ENCODE peak calls at places on chromosomes 6 and 20, in nine cellular contexts. Z, O, K, J, T, B, S, D and L are unnamed samples.

GRCh38 chr6:139925894-139926641 is 551.6 kb upstream of the CITED2 start:
- DNase-seq in S (peak; percentile 32), J (no peak), Z (peak; percentile 65), O (peak; percentile 98), T (no peak), K (peak; percentile 77), D (peak; percentile 70), B (no peak), L (peak; percentile 15)

GRCh38 chr6:130027948-130028347 is 9.6 kb downstream of the L3MBTL3 start:
- DNase-seq in D (no peak), J (no peak), B (no peak), S (no peak), Z (no peak), K (no peak), O (no peak), T (no peak), L (no peak)

GRCh38 chr6:158911746-158912158 is 88.2 kb downstream of the RSPH3 start:
- DNase-seq in Z (no peak), B (peak; percentile 72), O (no peak), J (no peak), D (no peak), K (no peak), S (no peak), T (no peak), L (no peak)

GRCh38 chr20:57986776-57987175 is 241.7 kb downstream of the ANKRD60 start:
- DNase-seq in T (no peak), J (no peak), D (peak; percentile 35), S (no peak), Z (peak; percentile 60), K (no peak), B (no peak), O (no peak), L (no peak)

GRCh38 chr6:35500782-35501181 is 3.9 kb upstream of the TEAD3 start:
- DNase-seq in S (no peak), T (no peak), Z (no peak), K (no peak), D (no peak), J (no peak), B (no peak), O (peak; percentile 74), L (no peak)

GRCh38 chr20:62428396-62429160 is 1.2 kb upstream of the RBBP8NL start:
- DNase-seq in J (no peak), K (no peak), S (no peak), Z (no peak), D (peak; percentile 48), T (peak; percentile 73), O (no peak), B (no peak), L (no peak)

GRCh38 chr6:152671146-152671545 is 26.6 kb upstream of the MYCT1 start:
- DNase-seq in Z (no peak), O (no peak), K (peak; percentile 47), B (no peak), S (no peak), J (no peak), T (no peak), D (no peak), L (no peak)

GRCh38 chr6:142627474-142627873 is 317.5 kb downstream of the HIVEP2 start:
- DNase-seq in D (no peak), T (no peak), J (no peak), K (no peak), Z (no peak), S (no peak), B (no peak), O (no peak), L (no peak)

GRCh38 chr6:87808005-87808757 is 106.1 kb upstream of the AKIRIN2 start:
- DNase-seq in S (no peak), B (no peak), T (no peak), Z (no peak), D (no peak), O (peak; percentile 73), J (no peak), K (peak; percentile 32), L (no peak)

GRCh38 chr20:44629017-44629385 is 22.5 kb downstream of the ADA start:
- DNase-seq in B (no peak), D (no peak), O (no peak), J (no peak), Z (no peak), K (no peak), S (no peak), T (no peak), L (no peak)

GRCh38 chr6:70725817-70726413 is 58.2 kb downstream of the SMAP1 start:
- DNase-seq in O (peak; percentile 28), S (no peak), Z (no peak), D (no peak), J (no peak), K (peak; percentile 48), T (no peak), B (no peak), L (no peak)

GRCh38 chr6:31572041-31572911 is at the start of gene LTA:
- DNase-seq in J (no peak), D (no peak), K (no peak), B (no peak), Z (no peak), T (peak; percentile 77), O (no peak), S (no peak), L (no peak)

GRCh38 chr6:9250852-9251251 is 815.5 kb upstream of the SLC35B3 start:
- DNase-seq in J (peak; percentile 68), K (peak; percentile 63), O (peak; percentile 23), T (no peak), B (peak; percentile 55), Z (peak; percentile 35), D (no peak), S (peak; percentile 8), L (peak; percentile 37)

GRCh38 chr6:3013486-3013885 is 13.8 kb downstream of the NQO2 start:
- DNase-seq in O (peak; percentile 51), B (no peak), K (peak; percentile 56), Z (no peak), T (no peak), D (no peak), S (no peak), J (no peak), L (no peak)

GRCh38 chr6:20948531-20948930 is 414.3 kb downstream of the CDKAL1 start:
- DNase-seq in T (no peak), J (no peak), K (no peak), Z (no peak), B (no peak), D (no peak), O (no peak), S (no peak), L (no peak)
- TF ChIP-seq CTCF in T (no peak), J (no peak), K (no peak), Z (no peak), B (no peak), D (no peak), O (no peak), S (no peak), L (no peak)

GRCh38 chr20:3172933-3173581 is at the start of gene LZTS3:
- DNase-seq in B (peak; percentile 57), S (no peak), Z (peak; percentile 93), J (peak; percentile 86), D (peak; percentile 89), O (peak; percentile 35), K (peak; percentile 57), T (peak; percentile 94), L (peak; percentile 82)
- TF ChIP-seq CTCF in B (no peak), S (no peak), Z (no peak), J (no peak), D (peak; percentile 1), O (no peak), K (no peak), T (no peak), L (no peak)

GRCh38 chr6:75505426-75505825 is 11.8 kb upstream of the FILIP1 start:
- DNase-seq in Z (no peak), B (no peak), O (no peak), D (no peak), J (no peak), S (no peak), K (no peak), T (no peak), L (no peak)

GRCh38 chr6:75502884-75503283 is 9.3 kb upstream of the FILIP1 start:
- DNase-seq in S (no peak), J (no peak), D (no peak), T (no peak), B (no peak), K (no peak), O (no peak), Z (no peak), L (no peak)

GRCh38 chr6:75503291-75503690 is 9.7 kb upstream of the FILIP1 start:
- DNase-seq in J (no peak), O (peak; percentile 15), D (no peak), B (no peak), T (no peak), K (no peak), Z (no peak), S (no peak), L (no peak)

GRCh38 chr6:75501756-75502155 is 8.2 kb upstream of the FILIP1 start:
- DNase-seq in O (no peak), J (no peak), Z (no peak), B (no peak), D (no peak), K (no peak), T (no peak), S (no peak), L (no peak)

DNA sequence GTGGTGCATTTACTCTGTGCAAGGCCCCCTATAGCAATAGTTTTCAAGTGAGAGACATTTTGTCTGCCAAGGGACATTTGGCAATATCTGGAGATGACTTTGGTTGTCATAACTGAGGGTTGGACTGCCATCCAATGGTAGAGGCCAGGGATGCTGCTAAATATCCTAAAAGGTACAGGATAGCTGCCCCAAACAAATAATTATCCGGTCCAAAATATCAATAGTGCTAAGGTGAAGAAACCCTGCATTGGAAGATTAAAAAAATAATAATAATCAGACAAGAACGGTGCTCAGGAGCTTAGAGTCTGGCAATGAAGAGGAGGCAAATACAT is 11.3 kb upstream of the FILIP1 start:
- DNase-seq in B (no peak), S (no peak), T (no peak), Z (no peak), J (no peak), K (peak; percentile 55), D (no peak), O (peak; percentile 48), L (no peak)
- TF ChIP-seq CTCF in B (no peak), S (peak; percentile 19), T (no peak), Z (no peak), J (no peak), K (peak; percentile 47), D (peak; percentile 19), O (peak; percentile 38), L (no peak)

GRCh38 chr6:40754481-40755045 is 167.4 kb upstream of the LRFN2 start:
- DNase-seq in S (no peak), K (no peak), J (peak; percentile 40), D (peak; percentile 42), T (peak; percentile 49), Z (peak; percentile 54), B (no peak), O (no peak), L (peak; percentile 14)
- TF ChIP-seq CTCF in S (no peak), K (no peak), J (no peak), D (no peak), T (no peak), Z (no peak), B (no peak), O (no peak), L (no peak)